ENCODE peak calls at places on chromosomes 12 and 14, in ten cellular contexts. V is fibroblast of mammary gland, Q is IMR-90, N is ovary, W is Peyer's patch, M is OCI-LY7, P is GM13977, Z is stomach, A is nephron progenitor cell, Y is body of pancreas. J is an unnamed sample.

GRCh38 chr12:40012709-40013108 is 93.2 kb downstream of the SLC2A13 start:
- DNase-seq in V (no peak), Q (peak; percentile 3), N (no peak), W (no peak), M (no peak), P (no peak), Z (no peak), A (no peak), Y (no peak), J (no peak)

GRCh38 chr14:53975444-53975843 is 18.8 kb upstream of the BMP4 start:
- DNase-seq in V (no peak), Q (no peak), N (no peak), W (no peak), M (no peak), P (no peak), Z (no peak), A (no peak), Y (no peak), J (no peak)

GRCh38 chr12:57192920-57193319 is 23.7 kb upstream of the NXPH4 start:
- DNase-seq in V (peak; percentile 68), Q (no peak), N (no peak), W (no peak), M (no peak), P (no peak), Z (no peak), A (no peak), Y (no peak), J (no peak)

GRCh38 chr12:6927999-6928702 is 392 bp downstream of the ATN1 start:
- DNase-seq in V (no peak), Q (no peak), N (peak; percentile 69), W (no peak), M (no peak), P (peak; percentile 77), Z (no peak), A (no peak), Y (peak; percentile 40), J (no peak)

GRCh38 chr14:100679707-100680438 is 46.8 kb upstream of the DLK1 start:
- DNase-seq in V (peak; percentile 86), Q (peak; percentile 73), N (peak; percentile 85), W (peak; percentile 19), M (no peak), P (no peak), Z (no peak), A (no peak), Y (peak; percentile 42), J (peak; percentile 91)

GRCh38 chr14:85088231-85088630 is 441.7 kb upstream of the FLRT2 start:
- DNase-seq in V (peak; percentile 50), Q (no peak), N (no peak), W (no peak), M (no peak), P (no peak), Z (no peak), A (no peak), Y (no peak), J (no peak)

GRCh38 chr12:94481734-94482133 is 22.1 kb upstream of the CEP83 start:
- DNase-seq in V (no peak), Q (no peak), N (no peak), W (no peak), M (no peak), P (no peak), Z (no peak), A (no peak), Y (no peak), J (no peak)

GRCh38 chr14:102684276-102684663 is 91.8 kb downstream of the RCOR1 start:
- DNase-seq in V (no peak), Q (no peak), N (no peak), W (no peak), M (no peak), P (no peak), Z (no peak), A (no peak), Y (no peak), J (no peak)

GRCh38 chr14:22883191-22883976 is at the start of gene REM2:
- DNase-seq in V (no peak), Q (no peak), N (peak; percentile 36), W (no peak), M (no peak), P (no peak), Z (no peak), A (peak; percentile 20), Y (no peak), J (no peak)

GRCh38 chr14:67269338-67270060 is 28.3 kb downstream of the PALS1 start:
- DNase-seq in V (peak; percentile 70), Q (peak; percentile 87), N (no peak), W (no peak), M (no peak), P (no peak), Z (no peak), A (no peak), Y (no peak), J (peak; percentile 68)

GRCh38 chr12:96416033-96416790 is 16.0 kb upstream of the CDK17 start:
- DNase-seq in V (peak; percentile 100), Q (peak; percentile 95), N (no peak), W (no peak), M (no peak), P (no peak), Z (no peak), A (no peak), Y (no peak), J (peak; percentile 63)

GRCh38 chr14:95382747-95383146 is 63.0 kb upstream of the CLMN start:
- DNase-seq in V (no peak), Q (no peak), N (no peak), W (no peak), M (no peak), P (no peak), Z (no peak), A (no peak), Y (no peak), J (no peak)

DNA sequence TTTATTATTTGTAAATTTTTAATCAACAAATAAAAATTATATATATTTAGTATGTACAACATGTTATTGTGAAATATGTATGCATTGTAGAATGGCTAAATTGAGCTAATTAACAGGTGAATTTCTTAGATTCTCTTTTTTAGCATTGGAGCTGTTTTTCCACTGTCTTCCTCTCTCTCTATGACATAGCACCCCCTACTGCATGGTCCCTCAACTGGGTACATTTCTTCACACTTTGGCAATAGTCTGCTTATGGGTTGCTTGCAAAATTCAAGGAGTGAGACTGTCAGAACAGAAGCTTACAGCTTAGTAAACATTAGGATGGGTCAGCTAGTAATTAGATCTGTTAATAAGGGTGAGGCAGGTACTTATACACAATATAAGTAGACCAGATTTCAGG is 658.5 kb upstream of the MGAT4C start:
- DNase-seq in V (peak; percentile 52), Q (peak; percentile 58), N (no peak), W (no peak), M (no peak), P (peak; percentile 29), Z (no peak), A (peak; percentile 11), Y (no peak), J (peak; percentile 1)
- TF ChIP-seq CTCF in V (peak; percentile 49), Q (peak; percentile 72), N (no peak), W (no peak), M (peak; percentile 13), P (peak; percentile 52), Z (no peak), A (peak; percentile 51), Y (no peak), J (peak; percentile 45)

DNA sequence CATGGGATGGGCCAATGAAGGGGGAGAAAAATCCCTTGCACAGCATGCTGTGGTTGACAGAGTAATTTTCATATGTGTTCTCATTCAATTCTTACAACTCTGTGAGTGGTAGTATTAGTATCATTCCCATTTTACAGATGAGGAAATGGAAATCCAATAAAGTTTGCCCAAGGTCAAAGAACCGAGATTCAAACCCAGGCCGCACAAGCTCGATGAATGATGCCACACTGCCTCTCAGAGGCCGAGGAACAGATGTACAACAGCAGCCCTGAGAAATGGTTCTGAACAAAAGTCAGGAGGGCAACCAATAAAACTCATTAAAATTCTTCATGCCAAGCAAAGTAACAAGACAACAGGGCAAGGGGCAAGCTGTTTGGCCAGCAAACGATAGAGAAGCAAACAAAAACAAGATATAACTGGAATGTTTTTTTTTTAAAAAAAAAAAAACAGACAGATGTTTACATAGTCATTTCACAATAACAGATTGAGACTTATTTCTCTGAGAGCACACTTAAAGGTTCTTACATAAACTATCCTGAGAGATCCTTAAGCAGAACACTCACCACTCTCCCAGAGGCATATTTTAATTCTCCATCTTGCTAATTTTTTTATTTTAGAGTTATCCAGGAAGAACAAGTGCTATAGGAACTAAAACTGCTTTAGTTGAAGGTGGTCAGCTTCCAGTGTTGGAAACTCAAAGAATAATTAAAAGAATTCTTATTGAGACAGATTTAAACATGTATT is 85.8 kb downstream of the EXOC5 start:
- DNase-seq in V (peak; percentile 20), Q (peak; percentile 2), N (peak; percentile 36), W (no peak), M (peak; percentile 10), P (peak; percentile 8), Z (no peak), A (peak; percentile 26), Y (no peak), J (peak; percentile 2)
- TF ChIP-seq CTCF in V (peak; percentile 42), Q (peak; percentile 31), N (no peak), W (peak; percentile 5), M (peak; percentile 71), P (peak; percentile 61), Z (no peak), A (peak; percentile 57), Y (peak; percentile 10), J (peak; percentile 50)

DNA sequence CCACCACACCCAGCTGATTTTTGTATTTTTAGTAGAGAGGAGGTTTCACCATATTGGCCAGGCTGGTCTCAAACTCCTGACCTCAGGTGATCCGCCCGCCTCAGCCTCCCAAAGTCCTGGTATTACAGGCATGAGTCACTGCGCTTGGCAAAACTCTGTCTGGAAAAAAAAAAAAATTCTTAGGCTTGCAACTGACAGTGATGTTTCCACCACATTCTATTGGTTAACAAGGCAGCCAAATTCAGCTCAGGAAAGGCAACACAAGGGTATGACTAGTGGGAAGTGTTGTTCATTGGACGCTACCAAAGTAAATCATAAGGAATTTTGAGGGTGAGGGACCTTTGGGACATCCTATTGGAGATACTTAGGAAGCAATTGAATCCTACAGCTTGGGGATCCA is 2.9 kb upstream of the SBNO1 start:
- DNase-seq in V (peak; percentile 66), Q (no peak), N (no peak), W (no peak), M (no peak), P (no peak), Z (no peak), A (no peak), Y (no peak), J (no peak)
- TF ChIP-seq CTCF in V (no peak), Q (no peak), N (no peak), W (no peak), M (no peak), P (no peak), Z (no peak), A (no peak), Y (no peak), J (no peak)

DNA sequence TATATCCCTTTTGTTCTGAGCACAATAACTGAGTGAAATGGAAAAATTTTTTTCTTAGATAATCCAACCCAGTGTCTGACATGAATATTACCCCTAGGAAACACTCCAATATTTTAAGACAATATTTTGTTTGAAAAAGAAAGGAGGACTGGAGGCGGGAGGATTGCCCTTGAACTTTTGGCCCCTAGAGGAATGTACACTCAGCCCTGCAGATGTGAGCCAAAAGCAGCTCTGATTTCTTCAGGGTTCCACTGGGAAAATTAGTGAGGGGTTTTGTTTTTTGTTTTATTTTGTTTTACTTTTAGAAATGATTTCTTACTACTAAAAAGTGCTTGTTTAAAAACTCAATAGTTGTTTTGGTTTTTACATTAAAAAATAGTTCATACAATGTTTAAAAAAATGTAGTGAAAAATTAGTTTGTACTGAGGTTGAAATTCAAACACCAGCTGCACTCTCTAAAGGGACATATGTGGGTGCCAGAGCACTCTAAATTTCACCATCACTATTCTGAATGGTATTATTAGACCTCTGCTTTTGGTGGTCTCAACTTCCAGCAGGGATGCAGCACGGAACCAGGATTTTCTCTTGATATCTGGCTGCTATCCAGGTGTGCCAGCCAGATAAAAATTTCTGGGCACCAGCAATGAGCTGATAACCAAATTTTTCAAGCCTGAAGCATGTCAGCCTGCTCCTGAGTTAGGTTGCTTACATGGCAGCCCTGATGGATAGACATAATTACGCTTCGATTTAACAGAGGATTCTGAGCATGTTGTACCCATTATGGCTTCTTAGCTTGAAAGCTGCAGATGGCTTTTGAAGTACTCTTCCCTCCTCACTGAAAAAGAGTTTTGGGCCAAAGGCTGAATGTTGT is 141.9 kb downstream of the ANO6 start:
- DNase-seq in V (peak; percentile 30), Q (no peak), N (peak; percentile 75), W (no peak), M (no peak), P (no peak), Z (no peak), A (no peak), Y (no peak), J (no peak)
- TF ChIP-seq CTCF in V (no peak), Q (no peak), N (no peak), W (no peak), M (no peak), P (no peak), Z (no peak), A (no peak), Y (no peak), J (no peak)

J was measured in HFFc6.